ENCODE peak calls at places on chromosomes 5 and 9, in eight cellular contexts. I, F, M, L, P, Q, W and O are unnamed samples.

GRCh38 chr9:137301086-137301947 is 754 bp downstream of the NRARP start:
- DNase-seq in P (peak; percentile 91), L (no peak), W (no peak), Q (peak; percentile 32), M (peak; percentile 36), F (no peak), I (peak; percentile 89), O (peak; percentile 29)

GRCh38 chr9:15851766-15852165 is 298.9 kb downstream of the CCDC171 start:
- DNase-seq in L (no peak), P (no peak), I (no peak), Q (no peak), F (no peak), M (no peak), W (no peak), O (no peak)

GRCh38 chr5:168611163-168611562 is 32.0 kb upstream of the PANK3 start:
- DNase-seq in M (no peak), W (no peak), I (no peak), Q (no peak), F (no peak), L (no peak), P (no peak), O (no peak)

GRCh38 chr9:18442629-18443491 is 31.1 kb upstream of the ADAMTSL1 start:
- DNase-seq in P (peak; percentile 81), Q (peak; percentile 70), L (peak; percentile 60), M (peak; percentile 90), I (peak; percentile 65), F (peak; percentile 83), W (peak; percentile 71), O (peak; percentile 73)

GRCh38 chr9:120625222-120625621 is 45.3 kb upstream of the CDK5RAP2 start:
- DNase-seq in M (peak; percentile 22), Q (no peak), W (no peak), L (no peak), P (no peak), I (no peak), F (no peak), O (no peak)

GRCh38 chr9:35495984-35496383 is 6.1 kb downstream of the RUSC2 start:
- DNase-seq in F (no peak), P (no peak), W (no peak), Q (no peak), L (no peak), I (no peak), M (no peak), O (no peak)

GRCh38 chr9:19162956-19163355 is 35.7 kb upstream of the PLIN2 start:
- DNase-seq in F (no peak), L (no peak), W (no peak), I (no peak), Q (no peak), P (no peak), M (peak; percentile 55), O (no peak)

GRCh38 chr9:36759141-36759540 is 186.4 kb downstream of the MELK start:
- DNase-seq in I (no peak), P (no peak), F (no peak), L (no peak), Q (no peak), W (no peak), M (no peak), O (no peak)

GRCh38 chr5:1255081-1255561 is 29.9 kb downstream of the SLC6A18 start:
- DNase-seq in W (no peak), F (no peak), P (no peak), Q (no peak), I (peak; percentile 18), M (no peak), L (no peak), O (no peak)

GRCh38 chr9:22053178-22053577 is 44.1 kb upstream of the CDKN2B start:
- DNase-seq in I (no peak), P (no peak), M (no peak), Q (no peak), W (no peak), L (no peak), F (no peak), O (no peak)

GRCh38 chr9:116005267-116005666 is 148.3 kb upstream of the PAPPA start:
- DNase-seq in I (no peak), W (no peak), Q (no peak), P (no peak), F (no peak), L (no peak), M (no peak), O (no peak)

GRCh38 chr5:67380431-67380830 is 183.8 kb upstream of the CD180 start:
- DNase-seq in I (no peak), L (no peak), M (no peak), W (no peak), F (no peak), Q (no peak), P (no peak), O (no peak)

GRCh38 chr5:39863926-39864572 is 439.3 kb upstream of the DAB2 start:
- DNase-seq in Q (no peak), W (no peak), P (no peak), M (no peak), L (no peak), I (no peak), F (no peak), O (no peak)

GRCh38 chr9:4386819-4387218 is 87.0 kb upstream of the GLIS3 start:
- DNase-seq in L (no peak), W (no peak), I (no peak), P (peak; percentile 18), F (no peak), M (no peak), Q (no peak), O (peak; percentile 45)

GRCh38 chr9:89473762-89474469 is 24.0 kb downstream of the SEMA4D start:
- DNase-seq in L (no peak), P (no peak), W (peak; percentile 80), F (peak; percentile 30), M (peak; percentile 69), Q (no peak), I (no peak), O (no peak)

GRCh38 chr5:82290005-82290404 is 11.9 kb upstream of the RPS23 start:
- DNase-seq in M (no peak), L (no peak), P (no peak), F (no peak), W (no peak), I (no peak), Q (no peak), O (no peak)

GRCh38 chr5:154753792-154754191 is 1.4 kb upstream of the LARP1 start:
- DNase-seq in P (peak; percentile 21), I (no peak), F (peak; percentile 74), W (peak; percentile 87), M (peak; percentile 93), Q (peak; percentile 39), L (no peak), O (no peak)

GRCh38 chr9:107394264-107394663 is 95.3 kb downstream of the KLF4 start:
- DNase-seq in W (no peak), I (no peak), M (peak; percentile 31), L (no peak), F (no peak), Q (no peak), P (no peak), O (no peak)

GRCh38 chr5:113193311-113193978 is 216.8 kb downstream of the DCP2 start:
- DNase-seq in L (no peak), P (no peak), M (no peak), I (no peak), Q (no peak), W (no peak), F (no peak), O (no peak)

GRCh38 chr5:40486437-40487270 is 193.1 kb upstream of the PTGER4 start:
- DNase-seq in L (no peak), F (peak; percentile 67), P (no peak), W (no peak), Q (no peak), I (no peak), M (no peak), O (peak; percentile 55)

GRCh38 chr9:37035472-37036236 is 1.6 kb upstream of the PAX5 start:
- DNase-seq in F (peak; percentile 53), L (no peak), Q (no peak), M (peak; percentile 42), W (no peak), P (peak; percentile 76), I (no peak), O (no peak)

GRCh38 chr5:133119233-133119711 is 67.5 kb downstream of the HSPA4 start:
- DNase-seq in P (no peak), M (no peak), L (no peak), I (no peak), Q (no peak), W (no peak), F (no peak), O (no peak)
- H3K27ac ChIP-seq in P (no peak overlapping the region), M (no peak overlapping the region), L (peak overlapping the region; percentile 55), I (no peak overlapping the region), Q (no peak overlapping the region), W (no peak overlapping the region), F (no peak overlapping the region), O (no peak overlapping the region)

GRCh38 chr5:150497989-150498317 is 10.0 kb upstream of the NDST1 start:
- DNase-seq in L (no peak), Q (no peak), I (no peak), P (no peak), W (no peak), F (no peak), M (no peak), O (no peak)

GRCh38 chr5:150497274-150497988 is 10.5 kb upstream of the NDST1 start:
- DNase-seq in W (peak; percentile 83), L (peak; percentile 28), I (no peak), F (peak; percentile 78), M (peak; percentile 93), P (no peak), Q (no peak), O (peak; percentile 67)

GRCh38 chr5:150498501-150498900 is 9.4 kb upstream of the NDST1 start:
- DNase-seq in L (no peak), F (no peak), Q (no peak), W (no peak), P (peak; percentile 92), I (no peak), M (no peak), O (no peak)

GRCh38 chr5:150496098-150496497 is 11.8 kb upstream of the NDST1 start:
- DNase-seq in Q (no peak), W (no peak), P (no peak), L (no peak), F (no peak), I (no peak), M (no peak), O (no peak)

GRCh38 chr5:150496534-150496933 is 11.4 kb upstream of the NDST1 start:
- DNase-seq in I (no peak), F (no peak), L (no peak), Q (no peak), W (no peak), M (no peak), P (no peak), O (no peak)
- H3K27ac ChIP-seq in I (no peak overlapping the region), F (no peak overlapping the region), L (peak overlapping the region; percentile 30), Q (no peak overlapping the region), W (peak overlapping the region; percentile 68), M (peak overlapping the region; percentile 92), P (peak overlapping the region; percentile 31), O (peak overlapping the region; percentile 33)

DNA sequence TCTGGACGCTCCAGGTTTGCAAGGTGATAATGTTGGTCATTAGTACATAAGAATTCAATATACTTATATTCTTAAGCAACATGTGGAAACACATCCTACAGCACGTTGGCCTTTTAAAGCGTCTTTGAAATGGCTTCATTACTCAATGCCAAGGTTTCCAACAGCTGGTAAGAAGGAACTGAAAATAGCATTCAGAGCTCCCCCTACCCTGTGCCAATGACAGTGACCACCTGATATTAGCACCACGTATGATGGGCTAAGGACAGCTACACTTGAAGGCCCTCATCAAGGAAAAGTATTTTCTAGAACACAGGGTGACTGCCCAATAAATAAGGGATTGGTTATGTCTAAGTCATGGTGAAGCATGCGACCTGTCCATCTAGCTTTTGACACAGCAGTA is 9.9 kb downstream of the ZNF622 start:
- DNase-seq in L (no peak), I (no peak), F (no peak), Q (no peak), P (no peak), W (no peak), M (no peak), O (no peak)
- H3K27ac ChIP-seq in L (no peak overlapping the region), I (no peak overlapping the region), F (no peak overlapping the region), Q (no peak overlapping the region), P (no peak overlapping the region), W (no peak overlapping the region), M (peak overlapping the region; percentile 78), O (no peak overlapping the region)

GRCh38 chr5:176685010-176685409 is 37.7 kb downstream of the TSPAN17 start:
- DNase-seq in I (no peak), P (no peak), W (no peak), L (no peak), Q (no peak), F (no peak), M (no peak), O (no peak)
- H3K27ac ChIP-seq in I (no peak overlapping the region), P (no peak overlapping the region), W (no peak overlapping the region), L (no peak overlapping the region), Q (no peak overlapping the region), F (no peak overlapping the region), M (no peak overlapping the region), O (no peak overlapping the region)